ENCODE peak calls at places on chromosomes 5 and 9, in eight cellular contexts. V is WERI-Rb-1; T is activated CD8-positive, alpha-beta T cell treated with anti-CD3 and anti-CD28 coated beads for 36 hours; Y is tibial nerve; O is CD4-positive, alpha-beta T cell; Z is D721Med; K is OCI-LY7; H is brain microvascular endothelial cell. J is an unnamed sample.

GRCh38 chr9:81969971-81970370 is 18.6 kb upstream of the SPATA31D1 start:
- DNase-seq in O (no peak), T (no peak), V (no peak), H (no peak), Z (no peak), Y (no peak), K (no peak), J (no peak)

GRCh38 chr9:79623799-79624721 is 52.3 kb downstream of the TLE4 start:
- DNase-seq in O (peak), V (no peak), K (peak), T (peak), Z (no peak), Y (no peak), H (no peak), J (peak)

GRCh38 chr9:95499847-95500246 is 16.9 kb downstream of the PTCH1 start:
- DNase-seq in T (no peak), K (no peak), V (peak), H (no peak), Z (no peak), Y (no peak), O (no peak), J (no peak)

GRCh38 chr5:7396169-7397004 is 449 bp downstream of the ADCY2 start:
- DNase-seq in H (no peak), Y (no peak), T (peak), O (no peak), Z (no peak), V (no peak), K (no peak), J (no peak)

GRCh38 chr9:121949766-121950165 is 143.3 kb downstream of the TTLL11 start:
- DNase-seq in Z (no peak), K (no peak), H (no peak), T (no peak), V (no peak), O (no peak), Y (no peak), J (no peak)

GRCh38 chr5:98769256-98770157 is 4.0 kb upstream of the RGMB start:
- DNase-seq in K (no peak), H (peak), Z (no peak), V (peak), Y (no peak), O (no peak), T (peak), J (no peak)

GRCh38 chr5:27708579-27708978 is 670.2 kb upstream of the CDH9 start:
- DNase-seq in Z (no peak), V (no peak), T (no peak), O (no peak), K (no peak), Y (no peak), H (peak), J (no peak)

GRCh38 chr9:135488527-135488926 is 8.9 kb downstream of the PPP1R26 start:
- DNase-seq in K (no peak), T (no peak), O (no peak), Z (no peak), H (no peak), V (no peak), Y (no peak), J (no peak)

GRCh38 chr5:1396029-1396816 is 49.0 kb downstream of the SLC6A3 start:
- DNase-seq in V (no peak), H (no peak), Z (no peak), T (no peak), K (no peak), O (no peak), Y (no peak), J (no peak)

GRCh38 chr9:135087489-135087791 is at the start of gene OLFM1:
- DNase-seq in H (peak), K (no peak), V (peak), Y (peak), Z (no peak), T (peak), O (no peak), J (no peak)

GRCh38 chr5:54347221-54347865 is 37.0 kb upstream of the ARL15 start:
- DNase-seq in O (no peak), H (no peak), Z (no peak), V (no peak), T (no peak), K (peak), Y (no peak), J (no peak)

GRCh38 chr5:181566-181965 is 9.7 kb upstream of the LRRC14B start:
- DNase-seq in Z (no peak), Y (no peak), V (no peak), T (no peak), H (no peak), O (no peak), K (no peak), J (no peak)

GRCh38 chr9:83027153-83027867 is 35.6 kb downstream of the RASEF start:
- DNase-seq in Y (no peak), H (peak), Z (no peak), O (no peak), T (no peak), K (no peak), V (no peak), J (no peak)

GRCh38 chr9:18566125-18566524 is 92.2 kb downstream of the ADAMTSL1 start:
- DNase-seq in H (peak), K (no peak), O (no peak), V (no peak), Y (no peak), T (no peak), Z (no peak), J (no peak)

GRCh38 chr5:54344653-54345052 is 34.3 kb upstream of the ARL15 start:
- DNase-seq in Z (no peak), Y (no peak), O (no peak), K (no peak), V (no peak), T (no peak), H (no peak), J (no peak)

GRCh38 chr5:133328800-133329199 is 277.0 kb downstream of the HSPA4 start:
- DNase-seq in Y (no peak), V (no peak), T (no peak), O (no peak), Z (no peak), K (no peak), H (no peak), J (no peak)

GRCh38 chr5:135234242-135235000 is 164.6 kb downstream of the MACROH2A1 start:
- DNase-seq in Z (no peak), O (no peak), Y (no peak), T (no peak), K (no peak), V (no peak), H (no peak), J (no peak)

GRCh38 chr9:130962418-130963316 is 23.6 kb upstream of the FIBCD1 start:
- DNase-seq in T (no peak), H (peak), O (no peak), Z (no peak), K (no peak), V (no peak), Y (no peak), J (no peak)

DNA sequence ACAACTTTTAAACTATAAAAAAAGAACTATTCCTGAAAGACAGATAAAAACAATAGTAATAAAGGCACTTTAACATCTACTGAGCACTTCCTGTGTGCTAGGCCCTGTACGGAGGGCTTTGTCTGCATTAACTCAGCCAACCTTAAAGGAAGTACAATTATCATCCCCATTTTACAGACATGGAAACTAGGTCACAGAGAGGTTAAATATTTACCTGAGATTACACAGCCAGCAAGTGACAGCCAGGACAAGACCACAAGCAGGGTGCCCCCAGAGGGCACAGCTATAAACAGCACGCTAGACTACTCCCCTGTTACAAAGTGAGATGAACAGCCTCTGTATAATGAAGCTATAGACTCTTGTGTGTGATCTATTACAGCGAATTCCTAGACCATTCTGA is 25.5 kb downstream of the DDX31 start:
- DNase-seq in V (peak), K (peak), Y (no peak), Z (no peak), O (no peak), T (peak), H (no peak), J (no peak)
- TF ChIP-seq CTCF in V (peak), K (peak), Y (no peak), Z (peak), O (no peak), T (peak), H (peak), J (no peak)

GRCh38 chr5:17206021-17206420 is 11.4 kb upstream of the BASP1 start:
- DNase-seq in K (no peak), H (no peak), Z (no peak), V (no peak), O (no peak), T (no peak), Y (no peak), J (no peak)

GRCh38 chr5:17204133-17204489 is 13.3 kb upstream of the BASP1 start:
- DNase-seq in V (no peak), Z (no peak), K (no peak), Y (no peak), H (no peak), T (no peak), O (no peak), J (no peak)

GRCh38 chr5:17203329-17204132 is 13.9 kb upstream of the BASP1 start:
- DNase-seq in T (no peak), K (peak), H (peak), V (no peak), O (no peak), Y (no peak), Z (peak), J (no peak)
- TF ChIP-seq CTCF in T (peak), K (peak), H (peak), V (peak), O (peak), Y (peak), Z (peak), J (peak)

GRCh38 chr9:23842531-23843129 is 16.6 kb upstream of the ELAVL2 start:
- DNase-seq in Z (no peak), K (no peak), T (no peak), O (no peak), H (no peak), Y (no peak), V (no peak), J (no peak)
- TF ChIP-seq CTCF in Z (peak), K (peak), T (no peak), O (no peak), H (no peak), Y (no peak), V (no peak), J (no peak)

GRCh38 chr9:76894198-76894597 is 11.7 kb downstream of the PRUNE2 start:
- DNase-seq in K (no peak), Z (no peak), Y (no peak), O (no peak), H (no peak), V (no peak), T (no peak), J (no peak)
- TF ChIP-seq CTCF in K (no peak), Z (no peak), Y (no peak), O (no peak), H (no peak), V (no peak), T (no peak), J (no peak)

GRCh38 chr9:107019216-107019615 is 156.2 kb downstream of the ZNF462 start:
- DNase-seq in V (no peak), T (no peak), Y (no peak), H (peak), K (no peak), Z (no peak), O (no peak), J (no peak)
- TF ChIP-seq CTCF in V (no peak), T (no peak), Y (no peak), H (no peak), K (no peak), Z (no peak), O (no peak), J (no peak)

GRCh38 chr5:10452768-10453331 is 11.2 kb downstream of the ROPN1L start:
- DNase-seq in K (peak), O (no peak), Y (no peak), H (peak), T (no peak), Z (peak), V (peak), J (no peak)
- TF ChIP-seq CTCF in K (peak), O (peak), Y (peak), H (peak), T (peak), Z (peak), V (peak), J (peak)

DNA sequence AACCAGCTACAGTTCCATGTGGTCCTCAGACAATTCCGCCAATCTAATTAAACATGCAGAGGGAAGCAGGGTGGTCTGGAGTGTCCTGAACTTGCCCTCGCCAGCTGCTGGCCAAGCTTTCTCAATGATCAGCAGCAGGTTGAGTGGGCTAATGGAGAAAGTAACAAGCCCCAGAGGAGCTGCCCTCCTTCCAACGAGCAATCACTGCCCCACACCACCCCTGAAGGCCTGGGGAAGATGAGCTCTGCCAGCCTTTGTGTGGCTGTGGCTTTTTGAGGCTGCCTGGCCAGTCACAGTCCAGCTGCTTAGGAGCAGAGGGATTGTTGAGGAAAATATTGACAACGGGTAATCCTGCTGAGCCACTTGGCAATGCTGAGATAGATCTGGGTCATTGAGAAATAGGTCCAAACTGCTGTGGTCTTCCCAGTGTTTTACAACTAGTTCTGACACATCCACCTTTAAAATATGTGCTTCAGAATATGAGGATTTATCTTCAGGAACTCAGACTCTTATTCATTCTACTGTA is 107.3 kb downstream of the CD180 start:
- DNase-seq in H (no peak), O (no peak), Y (no peak), K (no peak), T (no peak), V (peak), Z (no peak), J (no peak)
- TF ChIP-seq CTCF in H (no peak), O (no peak), Y (no peak), K (no peak), T (no peak), V (no peak), Z (no peak), J (no peak)

GRCh38 chr5:127070243-127070642 is 3.1 kb downstream of the C5orf63 start:
- DNase-seq in T (no peak), O (no peak), V (no peak), Z (no peak), H (no peak), Y (no peak), K (no peak), J (no peak)
- TF ChIP-seq CTCF in T (no peak), O (no peak), V (no peak), Z (no peak), H (no peak), Y (no peak), K (no peak), J (no peak)

J was measured in CD14-positive monocyte.